ENCODE peak calls at places on chromosomes 4 and X, in nine cellular contexts. K, W, F, Q, B, T, M, Z and G are unnamed samples.
A peak's percentile ranks its signal among the peaks of the same experiment; 100 is the strongest.

GRCh38 chr4:165326831-165327210 is 648 bp upstream of the MSMO1 start:
- DNase-seq in K (peak; percentile 63), F (peak; percentile 55), W (peak; percentile 62), Q (no peak), T (peak; percentile 67), B (no peak), Z (peak; percentile 9), M (peak; percentile 30), G (no peak)

GRCh38 chr4:8581094-8581861 is 1.1 kb downstream of the GPR78 start:
- DNase-seq in K (no peak), M (no peak), B (no peak), T (no peak), W (no peak), Q (no peak), Z (no peak), F (no peak), G (peak; percentile 53)

GRCh38 chr4:151643564-151643963 is 117.2 kb downstream of the GATB start:
- DNase-seq in Z (no peak), B (no peak), W (no peak), K (no peak), Q (no peak), T (no peak), F (no peak), M (no peak), G (no peak)

GRCh38 chr4:184408021-184408710 is 66.2 kb downstream of the IRF2 start:
- DNase-seq in Q (no peak), M (no peak), B (peak; percentile 94), K (no peak), W (no peak), T (no peak), Z (peak; percentile 92), F (no peak), G (no peak)

GRCh38 chrX:153871946-153872878 is 13.8 kb downstream of the L1CAM start:
- DNase-seq in B (no peak), M (no peak), K (no peak), Q (no peak), T (no peak), W (no peak), Z (no peak), F (no peak), G (no peak)

GRCh38 chrX:11193035-11193469 is 81.9 kb downstream of the HCCS start:
- DNase-seq in W (no peak), K (no peak), B (peak; percentile 5), Z (peak; percentile 53), F (no peak), Q (no peak), T (no peak), M (no peak), G (no peak)

GRCh38 chr4:44632733-44633132 is 18.7 kb downstream of the YIPF7 start:
- DNase-seq in T (no peak), B (no peak), F (no peak), Z (no peak), W (no peak), M (no peak), K (no peak), Q (no peak), G (no peak)

GRCh38 chr4:111602848-111603247 is 542.4 kb upstream of the FAM241A start:
- DNase-seq in M (no peak), B (peak; percentile 11), K (no peak), Q (no peak), T (no peak), W (no peak), Z (peak; percentile 28), F (no peak), G (no peak)

GRCh38 chrX:67601771-67602170 is 58.0 kb downstream of the AR start:
- DNase-seq in K (no peak), Q (no peak), T (no peak), M (no peak), Z (no peak), W (no peak), F (no peak), B (peak; percentile 56), G (no peak)

GRCh38 chr4:173411106-173411703 is 12.3 kb upstream of the SCRG1 start:
- DNase-seq in K (no peak), M (no peak), F (no peak), Z (no peak), B (no peak), Q (no peak), T (no peak), W (no peak), G (no peak)

GRCh38 chrX:10254746-10255145 is 98.0 kb downstream of the CLCN4 start:
- DNase-seq in K (peak; percentile 16), T (no peak), Q (no peak), Z (no peak), B (peak; percentile 6), F (no peak), W (no peak), M (no peak), G (no peak)

GRCh38 chr4:151219938-151220337 is 57.0 kb upstream of the PRSS48 start:
- DNase-seq in F (no peak), Z (no peak), B (no peak), W (no peak), K (no peak), T (no peak), Q (no peak), M (no peak), G (no peak)

GRCh38 chr4:40573593-40574311 is 55.9 kb downstream of the RBM47 start:
- DNase-seq in Z (peak; percentile 22), F (no peak), B (no peak), W (peak; percentile 62), M (no peak), T (no peak), Q (no peak), K (no peak), G (no peak)

GRCh38 chrX:40104649-40105015 is 6.9 kb upstream of the BCOR start:
- DNase-seq in B (peak; percentile 69), F (peak; percentile 60), W (peak; percentile 66), M (peak; percentile 65), T (peak; percentile 82), Q (peak; percentile 30), K (peak; percentile 60), Z (peak; percentile 67), G (no peak)

GRCh38 chr4:123786159-123786915 is 389.7 kb downstream of the SPRY1 start:
- DNase-seq in Z (no peak), Q (no peak), K (no peak), M (no peak), W (no peak), F (no peak), B (peak; percentile 17), T (no peak), G (no peak)

DNA sequence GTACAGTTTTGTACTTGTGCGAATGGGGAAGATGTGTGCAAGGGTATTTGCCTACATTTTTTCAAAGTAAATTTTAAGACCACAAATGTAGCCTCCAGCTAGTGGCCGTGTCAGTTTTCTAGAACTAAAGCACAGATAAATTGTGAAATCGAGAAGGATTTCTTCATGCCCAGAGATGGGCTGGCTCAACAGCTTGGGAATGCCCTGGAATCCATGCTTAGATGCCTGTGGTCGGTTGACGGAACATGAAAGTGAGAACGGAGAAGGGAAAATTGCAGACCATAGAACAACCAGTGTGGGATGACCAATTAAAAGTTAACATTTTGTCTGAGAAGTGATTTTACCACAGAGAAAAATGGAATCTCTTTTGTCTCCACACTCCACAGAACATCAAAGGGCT is 73.2 kb upstream of the VCX2 start:
- DNase-seq in Q (no peak), F (no peak), Z (no peak), K (no peak), B (peak; percentile 41), M (no peak), T (no peak), W (no peak), G (no peak)
- TF ChIP-seq CTCF in Q (no peak), F (no peak), Z (no peak), K (no peak), B (no peak), M (no peak), T (no peak), W (no peak), G (no peak)

GRCh38 chr4:2593003-2593402 is 56.6 kb downstream of the FAM193A start:
- DNase-seq in B (no peak), M (no peak), W (no peak), F (no peak), T (no peak), Q (no peak), Z (no peak), K (no peak), G (no peak)

GRCh38 chr4:2598661-2599654 is 62.5 kb downstream of the FAM193A start:
- DNase-seq in Q (no peak), K (no peak), B (no peak), W (peak; percentile 70), F (no peak), M (peak; percentile 46), T (no peak), Z (peak; percentile 19), G (no peak)

GRCh38 chr4:2592572-2592971 is 56.1 kb downstream of the FAM193A start:
- DNase-seq in K (no peak), T (no peak), M (no peak), F (no peak), Z (no peak), Q (no peak), W (no peak), B (no peak), G (no peak)

GRCh38 chr4:2596153-2596552 is 59.7 kb downstream of the FAM193A start:
- DNase-seq in B (no peak), Z (no peak), Q (no peak), T (no peak), W (no peak), K (no peak), M (no peak), F (no peak), G (no peak)

DNA sequence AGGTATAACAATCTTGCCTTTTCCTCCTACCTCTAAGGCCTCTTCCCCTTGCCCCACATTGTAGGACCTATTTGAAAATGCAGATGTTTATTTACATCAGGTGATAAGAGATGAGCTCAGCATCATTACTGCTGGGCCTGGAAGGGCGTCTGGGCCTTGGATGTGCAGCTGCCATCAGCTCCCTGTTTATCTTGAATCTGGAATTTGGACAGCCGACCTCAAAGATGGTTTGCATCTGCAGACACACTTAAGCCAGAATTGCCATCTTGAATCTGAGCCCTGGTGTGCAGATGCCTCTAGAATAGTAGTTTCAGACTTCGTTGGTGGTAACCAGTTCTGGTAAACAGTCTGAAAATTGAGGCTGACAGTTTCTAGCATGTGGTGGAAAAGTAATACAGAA is 59.0 kb downstream of the FAM193A start:
- DNase-seq in T (no peak), Z (peak; percentile 66), W (no peak), M (no peak), K (no peak), Q (no peak), F (no peak), B (no peak), G (no peak)
- H3K4me1 ChIP-seq in T (peaks cover 38% of the 10 kb centered on the region), Z (peaks cover 37% of the 10 kb centered on the region), W (peaks cover 31% of the 10 kb centered on the region), M (peaks cover 20% of the 10 kb centered on the region), K (peaks cover 50% of the 10 kb centered on the region), Q (peaks cover 100% of the 10 kb centered on the region), F (peaks cover 76% of the 10 kb centered on the region), B (peaks cover 12% of the 10 kb centered on the region), G (peaks cover 37% of the 10 kb centered on the region)

GRCh38 chr4:1255699-1256098 is 6.8 kb upstream of the CTBP1 start:
- DNase-seq in W (no peak), Q (no peak), T (no peak), B (no peak), F (no peak), M (no peak), K (no peak), Z (no peak), G (no peak)
- H3K9me3 ChIP-seq in W (peaks cover 32% of the 10 kb centered on the region), Q (peaks cover 7% of the 10 kb centered on the region), T (no peaks in the 10 kb centered on the region), B (no peaks in the 10 kb centered on the region), F (no peaks in the 10 kb centered on the region), M (no peaks in the 10 kb centered on the region), K (no peaks in the 10 kb centered on the region), Z (peaks cover 36% of the 10 kb centered on the region), G (peaks cover 8% of the 10 kb centered on the region)

DNA sequence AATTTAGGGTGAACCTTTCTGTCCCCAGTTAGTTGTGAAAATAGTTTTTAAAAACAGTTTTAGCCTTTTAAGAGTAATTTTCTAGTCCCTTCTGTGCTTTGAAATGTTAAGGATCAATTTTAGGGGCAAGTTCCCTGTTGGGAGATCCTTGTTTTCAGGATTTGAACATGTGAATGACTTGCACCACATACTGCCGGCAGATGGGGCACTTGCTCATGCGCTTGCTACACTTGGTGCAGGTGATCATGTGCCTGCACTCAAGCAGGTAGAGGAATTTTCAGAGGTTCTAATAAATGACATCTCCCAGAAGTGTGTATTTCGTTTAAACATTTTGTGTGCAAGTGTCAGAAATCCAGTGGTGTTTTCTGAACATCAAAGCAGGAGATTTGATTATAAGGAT is 195.9 kb downstream of the CHM start:
- DNase-seq in B (no peak), K (peak; percentile 56), T (peak; percentile 44), F (peak; percentile 34), Z (peak; percentile 3), Q (no peak), W (no peak), M (peak; percentile 26), G (no peak)
- TF ChIP-seq CTCF in B (peak; percentile 26), K (peak; percentile 32), T (peak; percentile 43), F (peak; percentile 39), Z (peak; percentile 30), Q (peak; percentile 50), W (no peak), M (no peak), G (no peak)